ENCODE peak calls at places on chromosomes 4 and X, in nine cellular contexts. V is H9; Q is activated CD8-positive, alpha-beta T cell treated with anti-CD3 and anti-CD28 coated beads for 36 hours; R is NCI-H1694 treated with DMSO at 0.1 percent for 48 hours; C is dorsolateral prefrontal cortex; P is Daoy; E is stimulated activated CD4-positive, alpha-beta T cell treated with anti-CD3 and anti-CD28 coated beads, Interleukin-12 subunit alpha, Interleukin-12 subunit beta, amount 100 ng/mL, for 48 hours; J is activated gamma-delta T cell treated with anti-CD3 and anti-CD28 coated beads, Interleukin-2, amount 50 U/mL, for 16 hours; G is hippocampal formation. K is an unnamed sample.

GRCh38 chr4:36551697-36552214 is 270.3 kb downstream of the DTHD1 start:
- DNase-seq in V (no peak), Q (peak), R (no peak), C (no peak), P (no peak), E (no peak), J (no peak), G (no peak), K (no peak)

GRCh38 chr4:3307891-3308575 is 15.2 kb downstream of the RGS12 start:
- DNase-seq in V (no peak), Q (no peak), R (no peak), C (no peak), P (no peak), E (no peak), J (no peak), G (no peak), K (no peak)

GRCh38 chr4:3827616-3828492 is 61.7 kb downstream of the ADRA2C start:
- DNase-seq in V (no peak), Q (no peak), R (peak), C (peak), P (peak), E (no peak), J (no peak), G (peak), K (peak)

GRCh38 chr4:55838356-55838755 is 15.1 kb upstream of the EXOC1 start:
- DNase-seq in V (no peak), Q (no peak), R (no peak), C (no peak), P (no peak), E (no peak), J (no peak), G (no peak), K (no peak)

GRCh38 chr4:99102634-99103033 is 14.0 kb upstream of the ADH5 start:
- DNase-seq in V (no peak), Q (no peak), R (no peak), C (no peak), P (peak), E (no peak), J (no peak), G (no peak), K (no peak)

GRCh38 chr4:99790796-99791617 is 25.6 kb upstream of the DAPP1 start:
- DNase-seq in V (no peak), Q (no peak), R (no peak), C (no peak), P (no peak), E (no peak), J (no peak), G (no peak), K (no peak)

GRCh38 chrX:111009256-111009655 is 86.7 kb upstream of the PAK3 start:
- DNase-seq in V (no peak), Q (no peak), R (no peak), C (no peak), P (no peak), E (no peak), J (no peak), G (no peak), K (no peak)

GRCh38 chr4:871484-871883 is 45.6 kb upstream of the CPLX1 start:
- DNase-seq in V (no peak), Q (no peak), R (no peak), C (no peak), P (no peak), E (no peak), J (no peak), G (no peak), K (no peak)

GRCh38 chr4:127479031-127479622 is 153.6 kb upstream of the INTU start:
- DNase-seq in V (no peak), Q (no peak), R (peak), C (no peak), P (peak), E (no peak), J (no peak), G (peak), K (no peak)

GRCh38 chr4:5757091-5757490 is 46.1 kb downstream of the EVC start:
- DNase-seq in V (no peak), Q (no peak), R (no peak), C (no peak), P (no peak), E (no peak), J (no peak), G (no peak), K (no peak)

GRCh38 chrX:642436-643210 is 12.0 kb downstream of the SHOX start:
- DNase-seq in V (no peak), Q (no peak), R (no peak), C (no peak), P (no peak), E (no peak), J (no peak), G (no peak), K (no peak)

GRCh38 chr4:140450352-140450751 is 22.9 kb upstream of the CLGN start:
- DNase-seq in V (no peak), Q (no peak), R (no peak), C (no peak), P (no peak), E (no peak), J (no peak), G (no peak), K (no peak)

GRCh38 chr4:79576480-79576803 is 168.4 kb upstream of the GK2 start:
- DNase-seq in V (no peak), Q (peak), R (no peak), C (no peak), P (peak), E (no peak), J (no peak), G (peak), K (no peak)

GRCh38 chrX:1925053-1925481 is 310.2 kb downstream of the ASMT start:
- DNase-seq in V (peak), Q (no peak), R (no peak), C (no peak), P (no peak), E (no peak), J (no peak), G (no peak), K (no peak)

GRCh38 chr4:37549003-37549402 is 137.2 kb downstream of the RELL1 start:
- DNase-seq in V (no peak), Q (no peak), R (no peak), C (no peak), P (peak), E (no peak), J (no peak), G (no peak), K (no peak)

GRCh38 chr4:67556426-67556825 is 2.1 kb upstream of the STAP1 start:
- DNase-seq in V (no peak), Q (no peak), R (no peak), C (no peak), P (no peak), E (no peak), J (no peak), G (no peak), K (no peak)

GRCh38 chr4:146439437-146439836 is 82.3 kb downstream of the SLC10A7 start:
- DNase-seq in V (no peak), Q (no peak), R (no peak), C (no peak), P (no peak), E (no peak), J (no peak), G (no peak), K (no peak)

GRCh38 chr4:97507587-97508245 is 635.6 kb downstream of the STPG2 start:
- DNase-seq in V (no peak), Q (no peak), R (no peak), C (no peak), P (no peak), E (no peak), J (no peak), G (no peak), K (no peak)

GRCh38 chr4:126106658-126107057 is 791.9 kb downstream of the FAT4 start:
- DNase-seq in V (peak), Q (no peak), R (no peak), C (no peak), P (no peak), E (no peak), J (no peak), G (no peak), K (no peak)

GRCh38 chr4:107705742-107706556 is 14.1 kb downstream of the PAPSS1 start:
- DNase-seq in V (no peak), Q (no peak), R (no peak), C (no peak), P (no peak), E (no peak), J (no peak), G (no peak), K (no peak)

GRCh38 chr4:113080050-113080449 is 30.6 kb downstream of the ANK2 start:
- DNase-seq in V (no peak), Q (no peak), R (no peak), C (no peak), P (peak), E (no peak), J (no peak), G (peak), K (no peak)

GRCh38 chrX:11375614-11376119 is 82.5 kb downstream of the AMELX start:
- DNase-seq in V (no peak), Q (no peak), R (no peak), C (no peak), P (no peak), E (no peak), J (no peak), G (no peak), K (no peak)

GRCh38 chrX:111375747-111376146 is 36.2 kb downstream of the DCX start:
- DNase-seq in V (no peak), Q (no peak), R (no peak), C (no peak), P (no peak), E (no peak), J (no peak), G (no peak), K (no peak)

GRCh38 chrX:154840856-154841255 is 6.4 kb upstream of the SMIM9 start:
- DNase-seq in V (no peak), Q (no peak), R (peak), C (no peak), P (peak), E (no peak), J (no peak), G (peak), K (peak)

GRCh38 chr4:56752985-56753384 is 68.5 kb downstream of the SPINK2 start:
- DNase-seq in V (no peak), Q (no peak), R (peak), C (no peak), P (no peak), E (no peak), J (no peak), G (no peak), K (no peak)

GRCh38 chr4:4859799-4860380 is 425 bp downstream of the MSX1 start:
- DNase-seq in V (no peak), Q (no peak), R (no peak), C (no peak), P (peak), E (no peak), J (no peak), G (no peak), K (no peak)

GRCh38 chr4:16142598-16143295 is 58.9 kb upstream of the PROM1 start:
- DNase-seq in V (no peak), Q (no peak), R (no peak), C (no peak), P (no peak), E (no peak), J (no peak), G (no peak), K (no peak)

GRCh38 chr4:51843309-51844156 is 580 bp downstream of the DCUN1D4 start:
- DNase-seq in V (no peak), Q (peak), R (no peak), C (peak), P (peak), E (peak), J (peak), G (peak), K (peak)

GRCh38 chr4:121764702-121765367 is at the start of gene SMIM43:
- DNase-seq in V (peak), Q (no peak), R (no peak), C (no peak), P (no peak), E (no peak), J (no peak), G (no peak), K (no peak)

GRCh38 chrX:68918202-68918601 is 89.4 kb downstream of the EFNB1 start:
- DNase-seq in V (no peak), Q (no peak), R (no peak), C (no peak), P (no peak), E (no peak), J (no peak), G (no peak), K (no peak)

K was measured in caudate nucleus.